ENCODE peak calls at places on chromosomes 13 and 19, in seven cellular contexts. One of them, this sample, is unnamed.

GRCh38 chr19:48696353-48697010 is 711 bp downstream of the FUT2 start:
- DNase-seq in A549: no peak
- DNase-seq in IMR-90: no peak
- DNase-seq in NB4: no peak
- DNase-seq in spleen: no peak
- DNase-seq in uterus: no peak
- DNase-seq in H1: peak; percentile 81
- DNase-seq in this sample: no peak

GRCh38 chr13:45879666-45880065 is 28.1 kb upstream of the SIAH3 start:
- DNase-seq in IMR-90: no peak
- DNase-seq in A549: peak; percentile 12
- DNase-seq in H1: peak; percentile 57
- DNase-seq in spleen: no peak
- DNase-seq in NB4: peak; percentile 10
- DNase-seq in uterus: peak; percentile 28
- DNase-seq in this sample: no peak

GRCh38 chr13:31945202-31945978 is 86.2 kb upstream of the FRY start:
- DNase-seq in uterus: peak; percentile 44
- DNase-seq in spleen: no peak
- DNase-seq in NB4: no peak
- DNase-seq in H1: no peak
- DNase-seq in IMR-90: peak; percentile 81
- DNase-seq in A549: no peak
- DNase-seq in this sample: peak; percentile 31

GRCh38 chr19:10419646-10420443 is 493 bp upstream of the PDE4A start:
- DNase-seq in IMR-90: peak; percentile 61
- DNase-seq in A549: peak; percentile 70
- DNase-seq in NB4: peak; percentile 99
- DNase-seq in uterus: no peak
- DNase-seq in H1: peak; percentile 92
- DNase-seq in spleen: no peak
- DNase-seq in this sample: no peak

GRCh38 chr19:7397687-7398086 is 49.0 kb downstream of the ARHGEF18 start:
- DNase-seq in spleen: no peak
- DNase-seq in NB4: no peak
- DNase-seq in IMR-90: peak; percentile 90
- DNase-seq in uterus: no peak
- DNase-seq in H1: no peak
- DNase-seq in A549: no peak
- DNase-seq in this sample: no peak

GRCh38 chr19:48466571-48467325 is 2.4 kb upstream of the CYTH2 start:
- DNase-seq in NB4: no peak
- DNase-seq in H1: no peak
- DNase-seq in IMR-90: peak; percentile 84
- DNase-seq in uterus: no peak
- DNase-seq in A549: no peak
- DNase-seq in spleen: no peak
- DNase-seq in this sample: no peak

GRCh38 chr19:918481-919156 is 1.5 kb downstream of the KISS1R start:
- DNase-seq in A549: no peak
- DNase-seq in NB4: no peak
- DNase-seq in IMR-90: no peak
- DNase-seq in H1: no peak
- DNase-seq in spleen: peak; percentile 85
- DNase-seq in uterus: no peak
- DNase-seq in this sample: no peak

GRCh38 chr13:79485014-79485441 is 4.1 kb downstream of the NDFIP2 start:
- DNase-seq in A549: peak; percentile 17
- DNase-seq in uterus: no peak
- DNase-seq in spleen: no peak
- DNase-seq in NB4: peak; percentile 54
- DNase-seq in H1: no peak
- DNase-seq in IMR-90: peak; percentile 83
- DNase-seq in this sample: no peak

GRCh38 chr19:49157445-49158224 is at the start of gene TRPM4:
- DNase-seq in uterus: peak; percentile 81
- DNase-seq in IMR-90: peak; percentile 61
- DNase-seq in NB4: peak; percentile 40
- DNase-seq in A549: peak; percentile 91
- DNase-seq in H1: peak; percentile 95
- DNase-seq in spleen: peak; percentile 86
- DNase-seq in this sample: peak; percentile 85

GRCh38 chr19:41626877-41627276 is at the start of gene CEACAM4:
- DNase-seq in spleen: peak; percentile 91
- DNase-seq in NB4: peak; percentile 35
- DNase-seq in uterus: no peak
- DNase-seq in A549: no peak
- DNase-seq in IMR-90: no peak
- DNase-seq in H1: no peak
- DNase-seq in this sample: peak; percentile 11

GRCh38 chr13:77274126-77274525 is 52.8 kb downstream of the MYCBP2 start:
- DNase-seq in H1: no peak
- DNase-seq in IMR-90: no peak
- DNase-seq in uterus: no peak
- DNase-seq in NB4: no peak
- DNase-seq in A549: no peak
- DNase-seq in spleen: no peak
- DNase-seq in this sample: no peak

GRCh38 chr13:37595162-37595561 is 3.4 kb downstream of the POSTN start:
- DNase-seq in H1: no peak
- DNase-seq in A549: no peak
- DNase-seq in spleen: no peak
- DNase-seq in uterus: no peak
- DNase-seq in IMR-90: peak; percentile 47
- DNase-seq in NB4: no peak
- DNase-seq in this sample: no peak

GRCh38 chr13:44448875-44449274 is 75.3 kb downstream of the SERP2 start:
- DNase-seq in uterus: no peak
- DNase-seq in H1: no peak
- DNase-seq in A549: no peak
- DNase-seq in NB4: no peak
- DNase-seq in spleen: no peak
- DNase-seq in IMR-90: no peak
- DNase-seq in this sample: no peak

DNA sequence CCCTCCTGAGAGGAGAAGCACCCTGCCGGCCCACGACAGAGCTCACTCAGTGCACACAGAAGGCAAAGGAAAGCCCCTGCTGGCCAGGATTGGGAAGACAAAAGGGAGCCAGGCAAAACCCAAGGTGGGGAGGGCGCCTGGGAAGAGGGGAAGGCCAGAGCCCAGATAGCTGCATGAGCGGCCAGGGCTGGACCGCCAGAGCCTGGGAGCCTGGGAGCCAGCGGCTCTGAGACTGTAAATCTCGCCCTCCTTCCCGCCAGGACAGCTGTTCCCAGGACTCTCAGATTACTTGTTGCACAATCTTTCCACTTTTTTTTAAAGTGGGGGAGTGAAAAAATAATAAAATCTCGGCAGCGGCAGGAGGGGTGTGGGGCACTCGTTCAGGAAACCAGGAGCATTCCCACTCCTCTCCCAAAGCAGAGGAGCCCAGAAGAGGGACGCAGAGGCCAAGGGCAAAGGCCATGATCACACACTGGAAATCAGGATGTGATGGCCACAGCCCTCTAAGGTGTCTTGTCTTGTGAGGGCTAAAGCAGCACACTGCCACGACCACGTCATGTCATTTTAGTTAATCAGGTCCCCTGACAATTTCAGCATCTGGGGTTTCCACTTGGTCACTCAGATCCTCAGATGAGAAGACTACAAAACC is 19.6 kb upstream of the EPHX3 start:
- DNase-seq in A549: peak; percentile 58
- DNase-seq in spleen: no peak
- DNase-seq in H1: peak; percentile 84
- DNase-seq in IMR-90: peak; percentile 96
- DNase-seq in NB4: no peak
- DNase-seq in uterus: peak; percentile 93
- DNase-seq in this sample: peak; percentile 69
- TF ChIP-seq CTCF in A549: no peak
- TF ChIP-seq CTCF in spleen: no peak
- TF ChIP-seq CTCF in H1: peak; percentile 71
- TF ChIP-seq CTCF in IMR-90: peak; percentile 65
- TF ChIP-seq CTCF in NB4: no peak
- TF ChIP-seq CTCF in uterus: peak; percentile 74
- TF ChIP-seq CTCF in this sample: peak; percentile 27

DNA sequence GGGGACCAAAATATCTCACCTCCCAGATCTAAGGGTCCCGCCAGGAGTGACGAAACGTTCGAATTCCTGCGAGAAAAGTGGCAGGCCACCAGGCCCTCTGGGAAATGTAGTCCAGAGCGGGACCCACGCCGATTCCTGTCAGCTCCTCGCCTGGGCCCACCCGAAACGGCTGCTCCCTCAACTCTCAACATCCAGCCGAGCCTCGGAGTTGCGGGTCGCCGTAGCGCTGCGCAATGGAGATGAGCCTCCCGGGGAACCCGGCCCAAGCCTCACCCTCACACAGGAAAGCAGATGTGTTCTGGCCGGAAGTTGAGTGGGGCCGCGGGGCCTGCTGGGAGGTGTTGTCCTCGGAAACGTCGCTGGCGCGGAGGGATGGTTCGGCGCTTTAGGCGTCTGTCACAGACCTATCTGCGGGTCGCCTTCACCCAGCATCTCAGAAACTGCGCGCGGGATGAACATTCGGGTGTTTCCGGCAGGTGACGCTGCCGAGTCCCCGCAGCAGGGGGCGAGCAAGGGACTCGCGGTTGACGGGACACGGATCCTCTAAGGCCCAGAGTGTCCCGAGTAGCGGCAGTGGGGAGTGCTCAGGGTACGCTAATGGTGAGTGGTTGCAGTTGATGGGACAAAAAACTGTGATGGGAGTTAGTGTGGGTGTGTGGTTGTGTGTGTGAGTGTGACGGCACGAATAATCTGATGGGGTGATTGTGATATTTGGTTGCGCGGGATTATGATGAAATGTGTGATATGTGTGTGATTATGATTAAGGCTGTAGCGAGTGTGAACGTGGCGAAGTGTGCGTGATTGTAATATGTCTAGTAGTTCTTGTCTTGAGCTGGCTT is at the start of the genes ZNF568 and ZNF829:
- DNase-seq in H1: peak; percentile 88
- DNase-seq in IMR-90: peak; percentile 83
- DNase-seq in spleen: peak; percentile 97
- DNase-seq in A549: peak; percentile 43
- DNase-seq in uterus: peak; percentile 83
- DNase-seq in NB4: peak; percentile 84
- DNase-seq in this sample: peak; percentile 71
- TF ChIP-seq POLR2A in H1: peak; percentile 26
- TF ChIP-seq POLR2A in IMR-90: peak; percentile 18
- TF ChIP-seq POLR2A in spleen: peak; percentile 28
- TF ChIP-seq POLR2A in A549: no peak
- TF ChIP-seq POLR2A in uterus: peak; percentile 9
- TF ChIP-seq POLR2A in NB4: no peak
- TF ChIP-seq POLR2A in this sample: no peak

DNA sequence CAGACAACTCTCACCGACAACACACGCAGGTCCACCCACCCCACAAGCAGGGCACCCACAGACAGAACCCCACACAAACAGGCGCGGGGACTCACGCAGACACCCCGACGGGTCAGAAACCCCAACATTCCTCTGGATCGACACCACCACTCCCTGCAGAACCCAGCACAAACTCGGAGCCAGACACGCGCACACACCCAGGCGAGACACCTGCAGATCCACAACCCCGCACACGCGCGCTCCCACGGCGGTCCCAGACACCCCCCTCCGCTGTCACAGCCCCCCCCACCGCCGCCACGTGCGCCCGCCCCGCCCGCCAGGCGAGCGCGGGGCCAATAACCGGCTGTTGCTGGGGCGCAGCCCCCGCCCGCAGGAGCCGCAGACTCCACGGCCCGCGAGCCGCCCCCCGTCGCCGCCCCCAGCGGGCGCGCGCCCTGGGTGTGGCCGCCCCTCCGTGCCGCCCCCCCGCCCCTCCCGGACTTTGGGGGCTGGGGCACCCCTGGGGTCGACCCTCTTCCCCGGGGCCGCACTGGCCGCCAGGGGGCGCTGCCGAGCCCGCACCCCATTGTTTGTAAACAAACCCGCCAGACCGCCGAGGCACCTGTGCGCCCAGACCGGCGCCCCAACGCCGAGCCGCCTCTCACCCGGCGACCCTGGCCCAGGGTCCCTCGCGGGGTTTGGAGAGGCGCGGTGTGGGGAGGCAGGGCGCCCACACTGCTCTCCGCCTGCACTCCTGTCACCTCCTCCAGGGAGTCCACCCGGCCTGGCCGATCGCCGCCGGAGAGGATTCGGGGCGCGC is 678 bp downstream of the BBC3 start:
- DNase-seq in IMR-90: peak; percentile 18
- DNase-seq in NB4: peak; percentile 86
- DNase-seq in spleen: peak; percentile 95
- DNase-seq in A549: no peak
- DNase-seq in uterus: peak; percentile 71
- DNase-seq in H1: peak; percentile 93
- DNase-seq in this sample: peak; percentile 57
- H3K4me3 ChIP-seq in IMR-90: peak overlapping the region; percentile 96
- H3K4me3 ChIP-seq in NB4: peak overlapping the region; percentile 63
- H3K4me3 ChIP-seq in spleen: peak overlapping the region; percentile 95
- H3K4me3 ChIP-seq in A549: peak overlapping the region; percentile 89
- H3K4me3 ChIP-seq in uterus: peak overlapping the region; percentile 100
- H3K4me3 ChIP-seq in H1: peak overlapping the region; percentile 78
- H3K4me3 ChIP-seq in this sample: peak overlapping the region; percentile 99

GRCh38 chr13:114068723-114069322 is 63.6 kb downstream of the RASA3 start:
- DNase-seq in NB4: peak; percentile 88
- DNase-seq in A549: no peak
- DNase-seq in H1: no peak
- DNase-seq in IMR-90: peak; percentile 77
- DNase-seq in uterus: peak; percentile 64
- DNase-seq in spleen: peak; percentile 81
- DNase-seq in this sample: peak; percentile 13
- TF ChIP-seq CTCF in NB4: no peak
- TF ChIP-seq CTCF in A549: no peak
- TF ChIP-seq CTCF in H1: no peak
- TF ChIP-seq CTCF in IMR-90: no peak
- TF ChIP-seq CTCF in uterus: no peak
- TF ChIP-seq CTCF in spleen: no peak
- TF ChIP-seq CTCF in this sample: no peak